ENCODE peak calls at places on chromosomes 5 and 9, in six cellular contexts. O is IMR-90, S is HEK293T, B is A549, L is GM12878, Z is K562. E is an unnamed sample.

GRCh38 chr5:160545832-160546231 is 124.2 kb downstream of the PTTG1 start:
- DNase-seq in L (no peak), O (no peak), Z (no peak), S (no peak), B (no peak), E (no peak)

GRCh38 chr9:6962164-6962563 is 204.4 kb downstream of the KDM4C start:
- DNase-seq in S (no peak), B (no peak), O (no peak), L (no peak), Z (no peak), E (no peak)

GRCh38 chr5:80389575-80389974 is 18.3 kb upstream of the ZFYVE16 start:
- DNase-seq in Z (no peak), O (no peak), B (no peak), S (no peak), L (no peak), E (no peak)

GRCh38 chr9:121271368-121272351 is 3.7 kb downstream of the GSN start:
- DNase-seq in Z (no peak), B (no peak), O (peak; percentile 87), S (no peak), L (no peak), E (no peak)

GRCh38 chr9:83304686-83305085 is 233.5 kb downstream of the FRMD3 start:
- DNase-seq in Z (no peak), S (no peak), L (no peak), O (peak; percentile 37), B (no peak), E (no peak)

GRCh38 chr5:128234928-128235641 is 151.5 kb downstream of the SLC12A2 start:
- DNase-seq in Z (no peak), L (no peak), O (no peak), B (no peak), S (no peak), E (no peak)

GRCh38 chr5:134140530-134141201 is 26.2 kb downstream of the TCF7 start:
- DNase-seq in L (no peak), B (peak; percentile 65), O (peak; percentile 71), Z (peak; percentile 94), S (peak; percentile 58), E (peak; percentile 78)

GRCh38 chr5:8857051-8857450 is 688.8 kb downstream of the SEMA5A start:
- DNase-seq in Z (no peak), L (no peak), O (peak; percentile 16), S (no peak), B (no peak), E (no peak)

GRCh38 chr9:89446440-89447310 is 51.2 kb downstream of the SEMA4D start:
- DNase-seq in Z (no peak), B (no peak), S (no peak), O (no peak), L (no peak), E (no peak)

GRCh38 chr9:96859461-96860198 is 5.3 kb upstream of the ZNF782 start:
- DNase-seq in O (peak; percentile 76), S (no peak), B (no peak), L (no peak), Z (no peak), E (no peak)

GRCh38 chr5:143923634-143924265 is 111.8 kb downstream of the HMHB1 start:
- DNase-seq in B (peak; percentile 42), Z (no peak), O (peak; percentile 66), L (no peak), S (no peak), E (no peak)

GRCh38 chr5:76542887-76543690 is 80.1 kb downstream of the F2RL2 start:
- DNase-seq in O (peak; percentile 18), Z (peak; percentile 73), L (no peak), S (peak; percentile 39), B (no peak), E (no peak)

GRCh38 chr5:15007549-15008142 is 136.1 kb upstream of the ANKH start:
- DNase-seq in O (no peak), L (no peak), S (no peak), Z (no peak), B (no peak), E (no peak)

GRCh38 chr5:16577677-16578076 is 39.1 kb downstream of the RETREG1 start:
- DNase-seq in Z (peak; percentile 68), S (no peak), B (no peak), O (no peak), L (no peak), E (no peak)

GRCh38 chr5:41083306-41083705 is 12.2 kb upstream of the MROH2B start:
- DNase-seq in Z (no peak), S (no peak), O (peak; percentile 37), L (no peak), B (no peak), E (no peak)

GRCh38 chr9:68496356-68496755 is 44.3 kb downstream of the TMEM252 start:
- DNase-seq in B (no peak), L (no peak), S (no peak), O (peak; percentile 54), Z (no peak), E (no peak)

GRCh38 chr5:131640043-131640856 is 5.2 kb upstream of the RAPGEF6 start:
- DNase-seq in Z (peak; percentile 52), L (no peak), B (no peak), S (no peak), O (peak; percentile 62), E (no peak)

GRCh38 chr9:89408628-89409101 is 89.2 kb downstream of the SEMA4D start:
- DNase-seq in S (no peak), B (no peak), O (no peak), Z (no peak), L (no peak), E (no peak)

GRCh38 chr9:38185647-38186371 is 116.8 kb upstream of the SHB start:
- DNase-seq in S (no peak), L (no peak), B (no peak), O (no peak), Z (no peak), E (no peak)

GRCh38 chr9:99222416-99223280 is 566 bp downstream of the SEC61B start:
- DNase-seq in S (no peak), Z (peak; percentile 45), L (no peak), O (peak; percentile 36), B (no peak), E (no peak)

DNA sequence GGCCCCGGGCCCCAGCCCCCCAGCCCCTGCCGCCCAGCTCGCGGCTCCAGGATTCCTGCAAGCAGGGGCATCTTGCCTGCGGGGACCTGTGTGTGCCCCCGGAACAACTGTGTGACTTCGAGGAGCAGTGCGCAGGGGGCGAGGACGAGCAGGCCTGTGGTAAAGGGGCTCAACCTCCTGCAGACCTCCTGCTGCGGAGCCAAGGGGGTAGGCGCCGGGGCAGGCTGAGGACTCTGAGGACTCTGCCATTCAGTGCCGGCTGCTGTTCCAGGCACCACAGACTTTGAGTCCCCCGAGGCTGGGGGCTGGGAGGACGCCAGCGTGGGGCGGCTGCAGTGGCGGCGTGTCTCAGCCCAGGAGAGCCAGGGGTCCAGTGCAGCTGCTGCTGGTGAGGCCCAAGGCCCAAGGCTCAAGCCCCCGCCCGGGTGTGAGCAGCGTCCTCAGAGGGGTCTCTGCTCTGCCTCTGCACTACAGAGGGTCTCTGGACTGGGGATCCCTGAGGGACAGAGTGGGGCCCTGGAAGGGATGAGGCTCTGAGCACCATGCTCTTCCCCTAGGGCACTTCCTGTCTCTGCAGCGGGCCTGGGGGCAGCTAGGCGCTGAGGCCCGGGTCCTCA is 3.4 kb downstream of the MAMDC4 start:
- DNase-seq in B (no peak), O (no peak), L (no peak), Z (no peak), S (no peak), E (no peak)
- TF ChIP-seq BHLHE40 in B (no peak), O (no peak), L (no peak), Z (no peak), S (no peak), E (no peak)

DNA sequence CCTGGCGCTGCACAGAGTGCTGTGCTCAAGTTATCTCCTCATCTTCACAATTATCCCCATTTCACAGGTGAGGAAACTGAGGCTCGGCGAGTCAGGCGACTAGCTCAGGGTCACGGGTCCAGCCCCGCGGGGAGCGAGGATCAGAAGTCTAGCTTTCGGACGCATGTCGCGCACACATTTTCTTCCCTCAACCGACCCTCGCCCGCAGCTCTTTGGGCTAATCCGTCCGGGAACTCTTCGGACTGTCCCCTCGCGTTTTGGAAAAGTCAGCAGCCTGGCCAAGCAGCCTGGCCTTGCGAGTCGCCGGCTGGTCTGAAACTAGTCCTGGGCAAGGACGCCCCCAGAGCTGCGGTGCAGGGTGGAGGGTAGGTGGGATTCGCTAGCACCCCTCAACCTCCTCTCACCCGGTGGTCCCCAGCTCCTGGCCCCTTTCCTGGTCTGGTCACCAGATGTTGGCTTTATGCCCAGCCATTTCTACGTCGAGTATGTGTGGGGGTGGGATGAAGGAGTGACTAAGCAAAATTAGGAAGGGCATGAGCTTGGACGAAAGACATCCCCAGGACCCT is 518 bp downstream of the BHMT2 start:
- DNase-seq in S (no peak), B (no peak), Z (no peak), O (peak; percentile 26), L (no peak), E (peak; percentile 15)
- TF ChIP-seq BHLHE40 in S (no peak), B (no peak), Z (no peak), O (no peak), L (no peak), E (no peak)

GRCh38 chr9:132505961-132506691 is 76.3 kb upstream of the BARHL1 start:
- DNase-seq in Z (no peak), O (no peak), L (no peak), S (no peak), B (no peak), E (no peak)
- TF ChIP-seq BHLHE40 in Z (no peak), O (no peak), L (no peak), S (no peak), B (no peak), E (no peak)

DNA sequence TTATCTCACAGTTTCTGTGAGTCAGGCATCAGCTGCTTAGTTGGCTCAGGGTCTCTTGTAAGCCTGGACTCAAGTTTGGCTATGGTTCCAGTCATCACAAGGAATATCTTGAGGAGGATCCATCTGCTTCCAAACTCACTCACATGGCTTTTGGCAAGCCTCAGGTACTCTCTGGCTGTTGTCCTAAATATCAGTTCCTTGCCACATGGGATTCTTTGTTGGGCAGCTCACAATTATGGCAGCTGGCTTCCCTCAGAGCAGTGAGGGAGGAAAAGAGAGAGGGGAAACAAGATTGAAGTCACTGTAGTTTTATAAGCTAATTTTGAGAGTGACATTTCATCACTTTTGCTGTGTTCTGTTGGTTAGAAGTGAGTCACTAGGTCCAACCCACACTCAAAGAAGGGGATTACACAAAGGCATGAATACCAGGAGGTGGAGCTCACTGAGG is 144.5 kb downstream of the GCNT1 start:
- DNase-seq in O (peak; percentile 29), L (no peak), B (no peak), S (no peak), Z (no peak), E (no peak)
- TF ChIP-seq BHLHE40 in O (no peak), L (no peak), B (no peak), S (no peak), Z (no peak), E (no peak)